ENCODE peak calls at places on chromosome 13, in four cellular contexts. D is RCC 7860, A is T follicular helper cell, C is iris pigment epithelial cell. J is an unnamed sample.

GRCh38 chr13:88761145-88761544 is 1090.0 kb downstream of the SLITRK5 start:
- DNase-seq in D (no peak), A (no peak), C (no peak), J (no peak)

GRCh38 chr13:93039131-93039530 is 187.5 kb upstream of the GPC6 start:
- DNase-seq in D (no peak), A (no peak), C (peak; percentile 10), J (no peak)

GRCh38 chr13:82407321-82407720 is 1475.0 kb downstream of the SLITRK1 start:
- DNase-seq in D (no peak), A (no peak), C (no peak), J (no peak)

GRCh38 chr13:36543671-36544070 is 111.4 kb downstream of the CCNA1 start:
- DNase-seq in D (no peak), A (no peak), C (no peak), J (no peak)

GRCh38 chr13:99393791-99394735 is 86.9 kb upstream of the GPR183 start:
- DNase-seq in D (no peak), A (no peak), C (no peak), J (no peak)

GRCh38 chr13:106567421-106568224 is at the start of gene ARGLU1:
- DNase-seq in D (peak; percentile 64), A (peak; percentile 93), C (peak; percentile 93), J (peak; percentile 95)

GRCh38 chr13:51801631-51802099 is 2.3 kb downstream of the DHRS12 start:
- DNase-seq in D (no peak), A (no peak), C (no peak), J (peak; percentile 92)

GRCh38 chr13:31885994-31886393 is 145.6 kb upstream of the FRY start:
- DNase-seq in D (no peak), A (no peak), C (peak; percentile 13), J (no peak)

GRCh38 chr13:102902789-102903347 is 57.0 kb downstream of the ERCC5 start:
- DNase-seq in D (no peak), A (no peak), C (no peak), J (no peak)

GRCh38 chr13:98837896-98838295 is 85.4 kb upstream of the SLC15A1 start:
- DNase-seq in D (no peak), A (no peak), C (no peak), J (no peak)

GRCh38 chr13:112837371-112838037 is 131.5 kb upstream of the MCF2L start:
- DNase-seq in D (no peak), A (no peak), C (no peak), J (peak; percentile 53)

GRCh38 chr13:99617474-99618255 is 116.4 kb downstream of the TM9SF2 start:
- DNase-seq in D (peak; percentile 25), A (no peak), C (peak; percentile 63), J (no peak)

GRCh38 chr13:50065712-50066111 is 50.5 kb downstream of the KCNRG start:
- DNase-seq in D (no peak), A (no peak), C (no peak), J (no peak)

GRCh38 chr13:97226788-97227627 is 4.9 kb downstream of the MBNL2 start:
- DNase-seq in D (no peak), A (peak; percentile 32), C (peak; percentile 36), J (peak; percentile 83)

GRCh38 chr13:113860579-113861432 is 3.1 kb downstream of the GAS6 start:
- DNase-seq in D (no peak), A (no peak), C (no peak), J (no peak)

J was measured in sigmoid colon.